ENCODE peak calls at places on chromosomes 6 and 20, in ten cellular contexts. W is spleen, T is HCT116, H is HepG2, X is endothelial cell of umbilical vein, F is K562, N is stomach, G is transverse colon, A is GM12878, D is prostate gland. U is an unnamed sample. For H3K4me1, the result is how much of the 10 kb centered on the place peaks cover.

GRCh38 chr6:159941286-159942113 is 27.4 kb upstream of the IGF2R start:
- DNase-seq in W (no peak), T (peak), H (peak), X (no peak), F (peak), N (no peak), G (no peak), A (peak), D (no peak), U (no peak)

GRCh38 chr6:110039996-110040383 is 61.9 kb downstream of the GPR6 start:
- DNase-seq in W (peak), T (peak), H (no peak), X (peak), F (no peak), N (peak), G (peak), A (no peak), D (no peak), U (no peak)

GRCh38 chr6:44804546-44804945 is 417.0 kb downstream of the CDC5L start:
- DNase-seq in W (no peak), T (no peak), H (peak), X (no peak), F (no peak), N (no peak), G (no peak), A (no peak), D (no peak), U (no peak)

GRCh38 chr6:72715119-72715518 is 93.3 kb downstream of the KCNQ5 start:
- DNase-seq in W (no peak), T (no peak), H (no peak), X (no peak), F (no peak), N (no peak), G (no peak), A (no peak), D (peak), U (no peak)

GRCh38 chr20:49386848-49387605 is 95.4 kb downstream of the KCNB1 start:
- DNase-seq in W (peak), T (no peak), H (no peak), X (no peak), F (no peak), N (no peak), G (no peak), A (no peak), D (no peak), U (no peak)

GRCh38 chr6:106608080-106608668 is 21.1 kb downstream of the RTN4IP1 start:
- DNase-seq in W (no peak), T (peak), H (peak), X (peak), F (peak), N (no peak), G (peak), A (peak), D (peak), U (no peak)

GRCh38 chr6:149503858-149504257 is 19.0 kb upstream of the ZC3H12D start:
- DNase-seq in W (no peak), T (no peak), H (no peak), X (no peak), F (no peak), N (no peak), G (no peak), A (no peak), D (no peak), U (no peak)

GRCh38 chr20:57507477-57507876 is 17.5 kb downstream of the CTCFL start:
- DNase-seq in W (no peak), T (no peak), H (no peak), X (no peak), F (no peak), N (no peak), G (no peak), A (no peak), D (no peak), U (no peak)

GRCh38 chr6:158755636-158756035 is 63.5 kb downstream of the EZR start:
- DNase-seq in W (no peak), T (no peak), H (no peak), X (no peak), F (no peak), N (peak), G (no peak), A (no peak), D (no peak), U (no peak)

GRCh38 chr20:25525857-25526256 is 59.5 kb downstream of the NINL start:
- DNase-seq in W (no peak), T (no peak), H (peak), X (no peak), F (no peak), N (no peak), G (no peak), A (no peak), D (no peak), U (no peak)

GRCh38 chr20:51481311-51481997 is 61.1 kb downstream of the NFATC2 start:
- DNase-seq in W (peak), T (no peak), H (no peak), X (no peak), F (no peak), N (no peak), G (no peak), A (no peak), D (no peak), U (no peak)

GRCh38 chr20:11266571-11266970 is 592.8 kb upstream of the JAG1 start:
- DNase-seq in W (no peak), T (no peak), H (no peak), X (peak), F (no peak), N (no peak), G (no peak), A (no peak), D (no peak), U (no peak)

GRCh38 chr6:28867078-28867414 is 56.7 kb downstream of the TRIM27 start:
- DNase-seq in W (no peak), T (no peak), H (no peak), X (no peak), F (no peak), N (no peak), G (no peak), A (no peak), D (no peak), U (no peak)

GRCh38 chr6:28868873-28869272 is 54.9 kb downstream of the TRIM27 start:
- DNase-seq in W (no peak), T (no peak), H (no peak), X (no peak), F (no peak), N (no peak), G (no peak), A (no peak), D (no peak), U (no peak)

GRCh38 chr6:28863607-28864320 is 60.0 kb downstream of the TRIM27 start:
- DNase-seq in W (peak), T (peak), H (peak), X (peak), F (peak), N (peak), G (peak), A (peak), D (peak), U (peak)

GRCh38 chr6:28864321-28864923 is 59.4 kb downstream of the TRIM27 start:
- DNase-seq in W (no peak), T (no peak), H (no peak), X (no peak), F (no peak), N (no peak), G (no peak), A (no peak), D (peak), U (no peak)

GRCh38 chr6:28866342-28867077 is 57.3 kb downstream of the TRIM27 start:
- DNase-seq in W (peak), T (no peak), H (peak), X (peak), F (peak), N (peak), G (peak), A (no peak), D (peak), U (peak)
- TF ChIP-seq POLR2A in W (no peak), T (no peak), H (peak), X (no peak), F (peak), N (no peak), G (peak), A (peak), D (peak), U (no peak)

GRCh38 chr6:21111399-21111725 is 482.2 kb upstream of the SOX4 start:
- DNase-seq in W (no peak), T (peak), H (peak), X (peak), F (no peak), N (peak), G (no peak), A (no peak), D (no peak), U (no peak)
- TF ChIP-seq POLR2AphosphoS5 in W (no peak), T (no peak), H (no peak), X (peak), F (no peak), N (no peak), G (no peak), A (no peak), D (no peak), U (no peak)

GRCh38 chr6:21905531-21905930 is 312.0 kb downstream of the SOX4 start:
- DNase-seq in W (no peak), T (no peak), H (no peak), X (no peak), F (no peak), N (no peak), G (no peak), A (no peak), D (no peak), U (no peak)

GRCh38 chr6:21899708-21900107 is 306.2 kb downstream of the SOX4 start:
- DNase-seq in W (no peak), T (no peak), H (no peak), X (peak), F (no peak), N (no peak), G (no peak), A (no peak), D (no peak), U (no peak)

GRCh38 chr6:21900730-21901129 is 307.2 kb downstream of the SOX4 start:
- DNase-seq in W (no peak), T (no peak), H (no peak), X (peak), F (no peak), N (no peak), G (no peak), A (no peak), D (no peak), U (no peak)

GRCh38 chr6:21906826-21907225 is 313.3 kb downstream of the SOX4 start:
- DNase-seq in W (no peak), T (no peak), H (no peak), X (no peak), F (no peak), N (no peak), G (no peak), A (no peak), D (no peak), U (no peak)

DNA sequence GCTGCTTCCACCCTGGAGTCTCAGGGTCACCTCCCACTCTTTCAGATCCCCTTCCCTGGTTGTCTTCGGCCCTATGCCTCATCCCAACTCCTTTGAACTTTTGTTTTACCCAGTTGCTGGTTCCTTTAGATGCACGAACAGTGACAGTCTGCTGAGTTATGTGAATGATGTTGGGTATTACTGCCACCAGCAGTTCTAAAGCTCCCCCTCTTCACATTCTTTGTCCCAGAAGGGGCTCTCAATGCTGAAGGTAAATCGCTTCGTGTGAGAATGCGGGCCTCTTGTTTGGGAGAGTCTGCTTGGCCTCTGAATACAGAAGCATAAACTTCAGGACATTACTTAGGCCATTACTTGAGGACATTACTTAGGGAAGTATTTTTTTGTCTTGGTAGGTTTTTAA is 309.2 kb downstream of the SOX4 start:
- DNase-seq in W (no peak), T (no peak), H (no peak), X (no peak), F (no peak), N (no peak), G (no peak), A (no peak), D (no peak), U (no peak)
- H3K4me1 ChIP-seq in W (under half), T (under half), H (under half), X (under half), F (under half), N (under half), G (under half), A (under half), D (under half), U (under half)

GRCh38 chr20:5001174-5002076 is at the start of gene SLC23A2:
- DNase-seq in W (peak), T (no peak), H (no peak), X (peak), F (peak), N (peak), G (peak), A (no peak), D (peak), U (no peak)
- TF ChIP-seq POLR2A in W (no peak), T (no peak), H (peak), X (peak), F (no peak), N (no peak), G (no peak), A (peak), D (no peak), U (no peak)

DNA sequence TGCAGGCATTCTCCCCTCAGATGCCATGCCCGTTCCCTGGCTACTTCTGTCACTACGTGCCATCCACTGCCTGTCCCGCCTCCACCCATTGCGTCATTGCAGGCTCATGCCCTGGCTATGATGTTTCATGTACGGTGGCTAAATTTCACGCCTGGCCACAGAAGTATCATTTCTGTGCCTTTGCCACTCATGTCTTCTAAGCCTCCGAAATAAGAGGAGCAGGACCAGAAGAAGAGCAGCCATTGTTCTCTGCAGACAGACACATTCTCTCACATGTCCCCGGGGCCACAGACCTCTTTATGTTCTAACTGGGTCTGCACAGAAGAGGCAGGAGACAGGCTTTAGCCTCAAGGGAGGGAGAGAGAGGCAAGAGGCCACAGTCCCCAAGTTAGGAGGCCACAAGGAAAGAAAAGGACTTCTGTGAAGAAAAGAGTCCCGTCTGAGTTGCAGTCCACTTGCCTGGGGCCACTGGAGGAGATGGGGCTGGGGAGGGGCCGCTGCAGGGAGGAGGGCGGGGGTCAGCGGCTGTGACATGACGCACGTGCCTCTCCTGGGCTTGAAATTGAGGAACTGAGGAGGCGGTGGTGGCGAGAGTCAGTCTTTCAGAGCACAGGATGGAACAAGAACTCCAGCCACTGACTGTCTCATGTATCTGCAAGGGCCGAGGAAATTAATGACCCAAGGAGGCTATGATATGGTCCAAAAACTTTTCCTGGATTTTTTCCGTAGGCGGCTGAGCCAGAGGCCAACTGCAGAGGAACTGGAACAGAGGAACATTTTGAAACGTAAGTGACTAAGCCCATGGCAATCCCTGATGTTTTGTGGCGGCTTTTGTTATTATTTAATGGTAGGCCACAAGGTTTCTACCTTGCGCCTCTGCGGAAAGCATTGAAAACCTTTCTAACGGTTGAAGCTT is 55.9 kb downstream of the TBC1D7 start:
- DNase-seq in W (peak), T (no peak), H (no peak), X (no peak), F (peak), N (peak), G (peak), A (peak), D (no peak), U (peak)
- TF ChIP-seq POLR2AphosphoS5 in W (peak), T (no peak), H (no peak), X (no peak), F (peak), N (peak), G (no peak), A (peak), D (no peak), U (no peak)

DNA sequence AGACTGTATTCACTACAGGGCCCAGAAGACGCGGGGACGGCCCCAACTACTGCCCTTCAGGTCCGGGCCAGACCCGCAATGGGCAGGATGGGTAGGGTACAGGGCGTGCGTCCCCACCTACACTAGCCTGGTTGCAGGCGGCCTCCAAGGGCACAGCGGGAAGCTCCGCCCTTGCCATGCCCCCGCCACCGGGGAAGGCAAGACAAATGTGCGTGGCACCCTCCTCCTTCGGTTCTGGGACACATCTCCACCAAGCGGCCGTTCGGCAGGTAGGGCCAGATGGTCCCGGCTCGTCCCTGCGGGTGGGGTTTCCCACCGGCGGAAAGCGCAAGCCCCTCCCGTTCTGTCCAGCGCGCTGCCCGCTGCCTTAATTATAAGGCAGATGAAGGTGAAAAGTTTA is 5.6 kb downstream of the NXT1 start:
- DNase-seq in W (peak), T (no peak), H (no peak), X (no peak), F (no peak), N (no peak), G (no peak), A (no peak), D (no peak), U (no peak)
- H3K4me1 ChIP-seq in W (under half), T (under half), H (half or more), X (under half), F (under half), N (under half), G (under half), A (under half), D (under half), U (under half)

GRCh38 chr6:11166948-11167347 is 55.4 kb upstream of the ERVFRD-1 start:
- DNase-seq in W (no peak), T (no peak), H (no peak), X (no peak), F (no peak), N (no peak), G (no peak), A (no peak), D (no peak), U (no peak)
- TF ChIP-seq POLR2A in W (no peak), T (no peak), H (no peak), X (no peak), F (no peak), N (no peak), G (no peak), A (no peak), D (no peak), U (no peak)

GRCh38 chr6:15371151-15371550 is 125.3 kb downstream of the JARID2 start:
- DNase-seq in W (no peak), T (no peak), H (no peak), X (no peak), F (no peak), N (no peak), G (no peak), A (no peak), D (no peak), U (no peak)

GRCh38 chr6:15370730-15371129 is 124.9 kb downstream of the JARID2 start:
- DNase-seq in W (no peak), T (no peak), H (no peak), X (no peak), F (no peak), N (no peak), G (no peak), A (no peak), D (no peak), U (no peak)

GRCh38 chr6:15368186-15368585 is 122.3 kb downstream of the JARID2 start:
- DNase-seq in W (no peak), T (no peak), H (no peak), X (no peak), F (no peak), N (no peak), G (no peak), A (no peak), D (no peak), U (no peak)

GRCh38 chr6:15368873-15369272 is 123.0 kb downstream of the JARID2 start:
- DNase-seq in W (no peak), T (no peak), H (no peak), X (no peak), F (no peak), N (no peak), G (no peak), A (no peak), D (no peak), U (no peak)

GRCh38 chr6:15369838-15370237 is 124.0 kb downstream of the JARID2 start:
- DNase-seq in W (no peak), T (no peak), H (no peak), X (no peak), F (no peak), N (no peak), G (no peak), A (no peak), D (no peak), U (no peak)
- TF ChIP-seq POLR2AphosphoS5 in W (no peak), T (no peak), H (no peak), X (no peak), F (no peak), N (no peak), G (no peak), A (no peak), D (no peak), U (no peak)

DNA sequence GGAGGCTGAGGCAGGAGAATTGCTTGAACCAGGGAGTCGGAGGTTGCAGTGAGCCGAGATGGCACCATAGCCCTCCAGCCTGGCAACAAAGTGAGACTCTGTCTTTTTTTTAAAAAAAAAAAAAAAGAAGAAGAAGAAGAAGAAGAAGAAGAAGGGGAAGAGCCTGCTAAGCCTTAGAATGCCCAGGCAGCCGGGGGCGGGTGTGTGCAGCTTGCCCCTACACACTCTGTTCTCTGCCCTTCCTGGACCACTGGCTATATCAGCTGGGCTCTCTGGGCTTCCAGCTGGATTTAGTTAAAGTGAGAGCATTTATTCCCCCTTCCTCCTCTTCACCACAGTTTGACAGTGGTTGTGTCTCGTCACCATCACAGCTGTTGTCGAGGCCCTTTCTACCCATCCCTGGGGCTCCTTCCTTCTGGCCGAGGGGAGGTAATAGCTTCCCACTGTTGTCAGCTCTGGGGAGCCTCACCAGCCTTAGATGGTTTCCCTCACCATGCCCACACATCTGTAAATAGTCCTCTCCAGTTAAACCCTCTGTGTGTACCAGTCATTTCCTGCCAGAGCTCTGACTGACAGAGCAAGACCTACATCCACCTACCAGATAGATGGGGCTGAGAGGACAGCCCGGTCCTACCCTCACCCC is 77.6 kb downstream of the TRERF1 start:
- DNase-seq in W (no peak), T (no peak), H (no peak), X (no peak), F (no peak), N (no peak), G (no peak), A (no peak), D (no peak), U (no peak)
- H3K4me1 ChIP-seq in W (under half), T (under half), H (under half), X (under half), F (under half), N (under half), G (under half), A (half or more), D (under half), U (under half)

GRCh38 chr6:3226422-3227362 is 761 bp downstream of the TUBB2B start:
- DNase-seq in W (no peak), T (no peak), H (no peak), X (no peak), F (peak), N (no peak), G (no peak), A (no peak), D (no peak), U (no peak)
- TF ChIP-seq POLR2A in W (no peak), T (no peak), H (no peak), X (no peak), F (no peak), N (no peak), G (no peak), A (no peak), D (no peak), U (no peak)

U was measured in breast epithelium.